ENCODE peak calls at places on chromosomes 7 and 10, in seven cellular contexts. One of them, this sample, is unnamed.

GRCh38 chr7:55539380-55539779 is 32.9 kb downstream of the VOPP1 start:
- DNase-seq in GM12891: no peak
- DNase-seq in GM12878: no peak
- DNase-seq in SK-N-SH: no peak
- DNase-seq in H1: no peak
- DNase-seq in K562: no peak
- DNase-seq in HepG2: no peak
- DNase-seq in this sample: no peak

GRCh38 chr7:112770051-112770450 is 20.1 kb downstream of the TMEM168 start:
- DNase-seq in GM12891: no peak
- DNase-seq in GM12878: no peak
- DNase-seq in SK-N-SH: no peak
- DNase-seq in H1: no peak
- DNase-seq in K562: no peak
- DNase-seq in HepG2: no peak
- DNase-seq in this sample: no peak

GRCh38 chr10:80598084-80598798 is 60.5 kb downstream of the SH2D4B start:
- DNase-seq in GM12891: no peak
- DNase-seq in GM12878: peak
- DNase-seq in SK-N-SH: no peak
- DNase-seq in H1: no peak
- DNase-seq in K562: no peak
- DNase-seq in HepG2: no peak
- DNase-seq in this sample: no peak

GRCh38 chr7:116128139-116128538 is 82.2 kb upstream of the TES start:
- DNase-seq in GM12891: no peak
- DNase-seq in GM12878: no peak
- DNase-seq in SK-N-SH: no peak
- DNase-seq in H1: no peak
- DNase-seq in K562: no peak
- DNase-seq in HepG2: no peak
- DNase-seq in this sample: no peak

GRCh38 chr7:131540491-131541162 is 15.8 kb downstream of the PODXL start:
- DNase-seq in GM12891: no peak
- DNase-seq in GM12878: no peak
- DNase-seq in SK-N-SH: no peak
- DNase-seq in H1: no peak
- DNase-seq in K562: no peak
- DNase-seq in HepG2: peak
- DNase-seq in this sample: no peak

GRCh38 chr10:113252650-113253560 is 299.9 kb upstream of the HABP2 start:
- DNase-seq in GM12891: no peak
- DNase-seq in GM12878: no peak
- DNase-seq in SK-N-SH: peak
- DNase-seq in H1: no peak
- DNase-seq in K562: no peak
- DNase-seq in HepG2: no peak
- DNase-seq in this sample: no peak

GRCh38 chr10:101611096-101611495 is 23.0 kb downstream of the DPCD start:
- DNase-seq in GM12891: no peak
- DNase-seq in GM12878: no peak
- DNase-seq in SK-N-SH: no peak
- DNase-seq in H1: no peak
- DNase-seq in K562: no peak
- DNase-seq in HepG2: no peak
- DNase-seq in this sample: no peak

GRCh38 chr10:13161267-13162012 is at the start of gene MCM10:
- DNase-seq in GM12891: peak
- DNase-seq in GM12878: peak
- DNase-seq in SK-N-SH: peak
- DNase-seq in H1: peak
- DNase-seq in K562: peak
- DNase-seq in HepG2: peak
- DNase-seq in this sample: peak

GRCh38 chr7:103987455-103987854 is 2.0 kb downstream of the RELN start:
- DNase-seq in GM12891: no peak
- DNase-seq in GM12878: no peak
- DNase-seq in SK-N-SH: no peak
- DNase-seq in H1: no peak
- DNase-seq in K562: peak
- DNase-seq in HepG2: peak
- DNase-seq in this sample: no peak

GRCh38 chr7:132406039-132406438 is 170.2 kb downstream of the PLXNA4 start:
- DNase-seq in GM12891: no peak
- DNase-seq in GM12878: no peak
- DNase-seq in SK-N-SH: no peak
- DNase-seq in H1: no peak
- DNase-seq in K562: no peak
- DNase-seq in HepG2: no peak
- DNase-seq in this sample: no peak

GRCh38 chr7:116633131-116633988 is 38.6 kb upstream of the MET start:
- DNase-seq in GM12891: no peak
- DNase-seq in GM12878: peak
- DNase-seq in SK-N-SH: no peak
- DNase-seq in H1: no peak
- DNase-seq in K562: no peak
- DNase-seq in HepG2: no peak
- DNase-seq in this sample: no peak

GRCh38 chr10:88986549-88987242 is 3.9 kb upstream of the FAS start:
- DNase-seq in GM12891: no peak
- DNase-seq in GM12878: no peak
- DNase-seq in SK-N-SH: peak
- DNase-seq in H1: no peak
- DNase-seq in K562: no peak
- DNase-seq in HepG2: peak
- DNase-seq in this sample: no peak

GRCh38 chr10:132133449-132134291 is 53.1 kb upstream of the DPYSL4 start:
- DNase-seq in GM12891: no peak
- DNase-seq in GM12878: no peak
- DNase-seq in SK-N-SH: peak
- DNase-seq in H1: no peak
- DNase-seq in K562: no peak
- DNase-seq in HepG2: no peak
- DNase-seq in this sample: no peak

GRCh38 chr10:11337516-11337915 is 273.9 kb downstream of the USP6NL start:
- DNase-seq in GM12891: peak
- DNase-seq in GM12878: no peak
- DNase-seq in SK-N-SH: no peak
- DNase-seq in H1: no peak
- DNase-seq in K562: no peak
- DNase-seq in HepG2: no peak
- DNase-seq in this sample: no peak

GRCh38 chr10:37948210-37948609 is 28.2 kb downstream of the ZNF25 start:
- DNase-seq in GM12891: no peak
- DNase-seq in GM12878: no peak
- DNase-seq in SK-N-SH: no peak
- DNase-seq in H1: no peak
- DNase-seq in K562: no peak
- DNase-seq in HepG2: no peak
- DNase-seq in this sample: no peak

GRCh38 chr7:142516038-142516501 is 233.2 kb upstream of the PRSS1 start:
- DNase-seq in GM12891: peak
- DNase-seq in GM12878: peak
- DNase-seq in SK-N-SH: peak
- DNase-seq in H1: no peak
- DNase-seq in K562: peak
- DNase-seq in HepG2: peak
- DNase-seq in this sample: no peak

GRCh38 chr7:96655956-96656355 is 53.7 kb downstream of the SEM1 start:
- DNase-seq in GM12891: no peak
- DNase-seq in GM12878: no peak
- DNase-seq in SK-N-SH: no peak
- DNase-seq in H1: no peak
- DNase-seq in K562: no peak
- DNase-seq in HepG2: no peak
- DNase-seq in this sample: no peak

GRCh38 chr10:28120043-28120749 is 121.3 kb upstream of the ODAD2 start:
- DNase-seq in GM12891: no peak
- DNase-seq in GM12878: no peak
- DNase-seq in SK-N-SH: no peak
- DNase-seq in H1: no peak
- DNase-seq in K562: no peak
- DNase-seq in HepG2: no peak
- DNase-seq in this sample: no peak

GRCh38 chr7:149861728-149862045 is 12.1 kb upstream of the ATP6V0E2 start:
- DNase-seq in GM12891: no peak
- DNase-seq in GM12878: no peak
- DNase-seq in SK-N-SH: no peak
- DNase-seq in H1: no peak
- DNase-seq in K562: no peak
- DNase-seq in HepG2: no peak
- DNase-seq in this sample: no peak

GRCh38 chr7:55066479-55066878 is 47.7 kb downstream of the EGFR start:
- DNase-seq in GM12891: no peak
- DNase-seq in GM12878: no peak
- DNase-seq in SK-N-SH: no peak
- DNase-seq in H1: no peak
- DNase-seq in K562: no peak
- DNase-seq in HepG2: peak
- DNase-seq in this sample: no peak

GRCh38 chr10:60842694-60843093 is 64.4 kb downstream of the CDK1 start:
- DNase-seq in GM12891: no peak
- DNase-seq in GM12878: no peak
- DNase-seq in SK-N-SH: no peak
- DNase-seq in H1: no peak
- DNase-seq in K562: no peak
- DNase-seq in HepG2: no peak
- DNase-seq in this sample: no peak

GRCh38 chr7:103915958-103916357 is 73.5 kb downstream of the RELN start:
- DNase-seq in GM12891: no peak
- DNase-seq in GM12878: no peak
- DNase-seq in SK-N-SH: no peak
- DNase-seq in H1: no peak
- DNase-seq in K562: peak
- DNase-seq in HepG2: no peak
- DNase-seq in this sample: no peak

GRCh38 chr10:110764378-110764777 is 107.3 kb upstream of the PDCD4 start:
- DNase-seq in GM12891: no peak
- DNase-seq in GM12878: no peak
- DNase-seq in SK-N-SH: no peak
- DNase-seq in H1: no peak
- DNase-seq in K562: no peak
- DNase-seq in HepG2: no peak
- DNase-seq in this sample: no peak

GRCh38 chr7:40918701-40919271 is 784.0 kb downstream of the SUGCT start:
- DNase-seq in GM12891: no peak
- DNase-seq in GM12878: no peak
- DNase-seq in SK-N-SH: no peak
- DNase-seq in H1: no peak
- DNase-seq in K562: no peak
- DNase-seq in HepG2: no peak
- DNase-seq in this sample: no peak

GRCh38 chr7:49791089-49791741 is 17.8 kb downstream of the VWC2 start:
- DNase-seq in GM12891: no peak
- DNase-seq in GM12878: no peak
- DNase-seq in SK-N-SH: peak
- DNase-seq in H1: peak
- DNase-seq in K562: no peak
- DNase-seq in HepG2: peak
- DNase-seq in this sample: no peak

GRCh38 chr7:50644586-50644985 is 79.4 kb upstream of the DDC start:
- DNase-seq in GM12891: no peak
- DNase-seq in GM12878: no peak
- DNase-seq in SK-N-SH: peak
- DNase-seq in H1: no peak
- DNase-seq in K562: no peak
- DNase-seq in HepG2: no peak
- DNase-seq in this sample: no peak

GRCh38 chr10:84296071-84296981 is 32.1 kb upstream of the CCSER2 start:
- DNase-seq in GM12891: no peak
- DNase-seq in GM12878: no peak
- DNase-seq in SK-N-SH: no peak
- DNase-seq in H1: no peak
- DNase-seq in K562: no peak
- DNase-seq in HepG2: no peak
- DNase-seq in this sample: no peak
- TF ChIP-seq TAF1 in GM12891: no peak
- TF ChIP-seq TAF1 in GM12878: no peak
- TF ChIP-seq TAF1 in SK-N-SH: no peak
- TF ChIP-seq TAF1 in H1: no peak
- TF ChIP-seq TAF1 in K562: no peak
- TF ChIP-seq TAF1 in HepG2: no peak
- TF ChIP-seq TAF1 in this sample: no peak

GRCh38 chr7:5694221-5694754 is 87.2 kb downstream of the RNF216 start:
- DNase-seq in GM12891: no peak
- DNase-seq in GM12878: no peak
- DNase-seq in SK-N-SH: no peak
- DNase-seq in H1: no peak
- DNase-seq in K562: no peak
- DNase-seq in HepG2: no peak
- DNase-seq in this sample: no peak

GRCh38 chr7:5692112-5692844 is 89.2 kb downstream of the RNF216 start:
- DNase-seq in GM12891: no peak
- DNase-seq in GM12878: no peak
- DNase-seq in SK-N-SH: peak
- DNase-seq in H1: no peak
- DNase-seq in K562: no peak
- DNase-seq in HepG2: peak
- DNase-seq in this sample: no peak

GRCh38 chr7:5695037-5695708 is 86.3 kb downstream of the RNF216 start:
- DNase-seq in GM12891: peak
- DNase-seq in GM12878: peak
- DNase-seq in SK-N-SH: no peak
- DNase-seq in H1: no peak
- DNase-seq in K562: no peak
- DNase-seq in HepG2: no peak
- DNase-seq in this sample: no peak

GRCh38 chr7:5692845-5693278 is 88.6 kb downstream of the RNF216 start:
- DNase-seq in GM12891: no peak
- DNase-seq in GM12878: no peak
- DNase-seq in SK-N-SH: peak
- DNase-seq in H1: no peak
- DNase-seq in K562: no peak
- DNase-seq in HepG2: no peak
- DNase-seq in this sample: no peak

GRCh38 chr7:5693529-5693928 is 87.9 kb downstream of the RNF216 start:
- DNase-seq in GM12891: no peak
- DNase-seq in GM12878: peak
- DNase-seq in SK-N-SH: no peak
- DNase-seq in H1: no peak
- DNase-seq in K562: no peak
- DNase-seq in HepG2: peak
- DNase-seq in this sample: no peak
- TF ChIP-seq POLR2AphosphoS5 in GM12891: peak
- TF ChIP-seq POLR2AphosphoS5 in GM12878: peak
- TF ChIP-seq POLR2AphosphoS5 in SK-N-SH: no peak
- TF ChIP-seq POLR2AphosphoS5 in H1: no peak
- TF ChIP-seq POLR2AphosphoS5 in K562: no peak
- TF ChIP-seq POLR2AphosphoS5 in HepG2: no peak
- TF ChIP-seq POLR2AphosphoS5 in this sample: no peak

GRCh38 chr10:4043897-4044296 is 258.9 kb upstream of the KLF6 start:
- DNase-seq in GM12891: no peak
- DNase-seq in GM12878: no peak
- DNase-seq in SK-N-SH: no peak
- DNase-seq in H1: no peak
- DNase-seq in K562: no peak
- DNase-seq in HepG2: no peak
- DNase-seq in this sample: no peak
- TF ChIP-seq TAF1 in GM12891: no peak
- TF ChIP-seq TAF1 in GM12878: no peak
- TF ChIP-seq TAF1 in SK-N-SH: no peak
- TF ChIP-seq TAF1 in H1: no peak
- TF ChIP-seq TAF1 in K562: no peak
- TF ChIP-seq TAF1 in HepG2: no peak
- TF ChIP-seq TAF1 in this sample: no peak

GRCh38 chr7:158733220-158733519 is 28.6 kb upstream of the NCAPG2 start:
- DNase-seq in GM12891: no peak
- DNase-seq in GM12878: no peak
- DNase-seq in SK-N-SH: no peak
- DNase-seq in H1: no peak
- DNase-seq in K562: no peak
- DNase-seq in HepG2: no peak
- DNase-seq in this sample: no peak
- TF ChIP-seq POLR2AphosphoS5 in GM12891: no peak
- TF ChIP-seq POLR2AphosphoS5 in GM12878: no peak
- TF ChIP-seq POLR2AphosphoS5 in SK-N-SH: no peak
- TF ChIP-seq POLR2AphosphoS5 in H1: no peak
- TF ChIP-seq POLR2AphosphoS5 in K562: no peak
- TF ChIP-seq POLR2AphosphoS5 in HepG2: no peak
- TF ChIP-seq POLR2AphosphoS5 in this sample: no peak